ENCODE peak calls at places on chromosomes 11 and 22, in nine cellular contexts. V is GM23248, L is neuronal stem cell, D is Panc1, X is heart left ventricle, N is HCT116, Y is SJCRH30, A is fibroblast of lung, O is mammary epithelial cell. R is an unnamed sample.

GRCh38 chr11:587978-588380 is 11.7 kb downstream of the PHRF1 start:
- DNase-seq in V (peak; percentile 67), L (no peak), D (no peak), X (no peak), N (no peak), Y (no peak), A (peak; percentile 60), O (no peak), R (peak; percentile 91)

GRCh38 chr22:43901976-43902643 is 10.3 kb upstream of the PNPLA5 start:
- DNase-seq in V (peak; percentile 26), L (no peak), D (no peak), X (no peak), N (no peak), Y (peak; percentile 51), A (peak; percentile 97), O (no peak), R (no peak)

GRCh38 chr11:76385903-76386302 is 4.8 kb downstream of the GVQW3 start:
- DNase-seq in V (no peak), L (no peak), D (no peak), X (no peak), N (no peak), Y (no peak), A (peak; percentile 73), O (no peak), R (no peak)

GRCh38 chr11:34366522-34366921 is 8.7 kb upstream of the ABTB2 start:
- DNase-seq in V (no peak), L (no peak), D (no peak), X (no peak), N (peak; percentile 73), Y (no peak), A (no peak), O (no peak), R (no peak)

GRCh38 chr22:35648066-35649025 is at the start of gene APOL6:
- DNase-seq in V (peak; percentile 85), L (no peak), D (no peak), X (peak; percentile 51), N (no peak), Y (peak; percentile 33), A (peak; percentile 55), O (peak; percentile 77), R (peak; percentile 56)

GRCh38 chr22:41560095-41560487 is 719 bp upstream of the CSDC2 start:
- DNase-seq in V (no peak), L (no peak), D (no peak), X (no peak), N (no peak), Y (peak; percentile 41), A (no peak), O (no peak), R (no peak)

GRCh38 chr11:134640971-134641968 is 229.2 kb upstream of the B3GAT1 start:
- DNase-seq in V (no peak), L (no peak), D (no peak), X (no peak), N (no peak), Y (no peak), A (no peak), O (no peak), R (no peak)

GRCh38 chr11:66264893-66265292 is 3.5 kb upstream of the RAB1B start:
- DNase-seq in V (peak; percentile 25), L (no peak), D (no peak), X (no peak), N (no peak), Y (no peak), A (no peak), O (no peak), R (no peak)

GRCh38 chr22:48513446-48513845 is 1314.2 kb downstream of the BRD1 start:
- DNase-seq in V (no peak), L (no peak), D (no peak), X (no peak), N (no peak), Y (no peak), A (no peak), O (no peak), R (no peak)

GRCh38 chr11:2298795-2299747 is 2.6 kb downstream of the C11orf21 start:
- DNase-seq in V (no peak), L (peak; percentile 36), D (no peak), X (no peak), N (no peak), Y (peak; percentile 33), A (no peak), O (peak; percentile 21), R (peak; percentile 32)

GRCh38 chr11:35116245-35116644 is 22.7 kb upstream of the CD44 start:
- DNase-seq in V (peak; percentile 14), L (no peak), D (no peak), X (no peak), N (no peak), Y (no peak), A (peak; percentile 64), O (peak; percentile 77), R (no peak)

GRCh38 chr11:31995525-31996123 is 95.2 kb upstream of the RCN1 start:
- DNase-seq in V (peak; percentile 35), L (no peak), D (no peak), X (no peak), N (no peak), Y (no peak), A (peak; percentile 4), O (no peak), R (no peak)

GRCh38 chr11:113475160-113475761 is at the start of gene DRD2:
- DNase-seq in V (peak; percentile 42), L (peak; percentile 27), D (no peak), X (no peak), N (no peak), Y (peak; percentile 19), A (peak; percentile 20), O (peak; percentile 24), R (no peak)

GRCh38 chr11:2521081-2521480 is 76.3 kb downstream of the KCNQ1 start:
- DNase-seq in V (no peak), L (no peak), D (no peak), X (no peak), N (no peak), Y (peak; percentile 1), A (no peak), O (no peak), R (no peak)

GRCh38 chr11:13333456-13333957 is 55.9 kb downstream of the BMAL1 start:
- DNase-seq in V (peak; percentile 38), L (no peak), D (no peak), X (no peak), N (peak; percentile 77), Y (no peak), A (peak; percentile 62), O (peak; percentile 92), R (no peak)

GRCh38 chr11:69157156-69157821 is 1.6 kb downstream of the SMIM38 start:
- DNase-seq in V (peak; percentile 76), L (peak; percentile 75), D (no peak), X (peak; percentile 79), N (no peak), Y (peak; percentile 93), A (peak; percentile 84), O (peak; percentile 49), R (no peak)

DNA sequence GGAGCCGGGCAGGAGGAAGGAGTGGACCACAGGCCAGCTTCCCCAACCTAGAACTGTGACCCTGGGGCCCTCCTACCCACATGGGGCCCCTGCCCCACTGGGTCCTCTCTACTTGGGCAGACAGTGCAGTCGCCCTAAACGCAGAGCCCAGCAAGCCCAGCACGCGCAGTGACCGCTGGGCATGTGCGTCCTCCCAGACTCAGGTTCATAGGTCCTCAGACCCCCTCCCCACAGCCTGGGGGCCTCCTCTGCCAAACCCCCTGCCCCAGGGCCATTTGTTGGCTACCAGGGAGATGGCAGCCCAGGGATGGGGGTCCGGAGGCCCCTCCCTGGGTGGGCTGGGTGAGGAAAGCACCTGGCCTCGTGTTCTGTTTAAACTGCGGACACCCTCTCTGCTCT is 23.9 kb downstream of the RTN4R start:
- DNase-seq in V (no peak), L (no peak), D (no peak), X (no peak), N (no peak), Y (no peak), A (no peak), O (no peak), R (no peak)
- H3K4me1 ChIP-seq in V (peaks cover 5% of the 10 kb centered on the region), L (peaks cover 59% of the 10 kb centered on the region), D (peaks cover 4% of the 10 kb centered on the region), X (peaks cover 60% of the 10 kb centered on the region), N (peaks cover 7% of the 10 kb centered on the region), Y (peaks cover 32% of the 10 kb centered on the region), A (peaks cover 14% of the 10 kb centered on the region), O (peaks cover 16% of the 10 kb centered on the region), R (peaks cover 68% of the 10 kb centered on the region)

GRCh38 chr11:36565033-36565610 is 2.7 kb upstream of the RAG1 start:
- DNase-seq in V (no peak), L (no peak), D (no peak), X (no peak), N (no peak), Y (no peak), A (no peak), O (no peak), R (no peak)
- H3K4me3 ChIP-seq in V (peak overlapping the region; percentile 64), L (no peak overlapping the region), D (peak overlapping the region; percentile 22), X (peak overlapping the region; percentile 47), N (no peak overlapping the region), Y (no peak overlapping the region), A (peak overlapping the region; percentile 51), O (no peak overlapping the region), R (no peak overlapping the region)

GRCh38 chr22:36928181-36928580 is 14.8 kb downstream of the CSF2RB start:
- DNase-seq in V (no peak), L (no peak), D (no peak), X (no peak), N (no peak), Y (no peak), A (no peak), O (no peak), R (no peak)
- H3K4me1 ChIP-seq in V (no peaks in the 10 kb centered on the region), L (no peaks in the 10 kb centered on the region), D (no peaks in the 10 kb centered on the region), X (no peaks in the 10 kb centered on the region), N (no peaks in the 10 kb centered on the region), Y (no peaks in the 10 kb centered on the region), A (no peaks in the 10 kb centered on the region), O (no peaks in the 10 kb centered on the region), R (no peaks in the 10 kb centered on the region)

GRCh38 chr11:64803163-64803845 is at the start of gene MAP4K2:
- DNase-seq in V (peak; percentile 96), L (peak; percentile 84), D (peak; percentile 70), X (peak; percentile 92), N (peak; percentile 64), Y (peak; percentile 85), A (peak; percentile 70), O (peak; percentile 77), R (peak; percentile 87)
- H3K4me3 ChIP-seq in V (peak within 1 kb of the TSS; percentile 88), L (peak within 1 kb of the TSS; percentile 43), D (peak within 1 kb of the TSS; percentile 75), X (peak within 1 kb of the TSS; percentile 85), N (peak within 1 kb of the TSS; percentile 83), Y (peak within 1 kb of the TSS; percentile 63), A (peak within 1 kb of the TSS; percentile 84), O (peak within 1 kb of the TSS; percentile 78), R (peak within 1 kb of the TSS; percentile 91)